ENCODE peak calls at places on chromosomes 1 and 21, in six cellular contexts. F is WERI-Rb-1; U is NB4; Z is RWPE2; H is naive thymus-derived CD4-positive, alpha-beta T cell; G is ovary. W is an unnamed sample.

GRCh38 chr1:6603424-6603850 is 768 bp upstream of the KLHL21 start:
- DNase-seq in F (no peak), U (peak), Z (no peak), H (peak), G (peak), W (peak)

GRCh38 chr1:2466270-2466665 is 9.8 kb upstream of the PLCH2 start:
- DNase-seq in F (no peak), U (no peak), Z (no peak), H (no peak), G (no peak), W (no peak)

GRCh38 chr1:179954494-179955317 is at the start of gene CEP350:
- DNase-seq in F (peak), U (peak), Z (peak), H (peak), G (peak), W (peak)

GRCh38 chr21:25330266-25330665 is 277.0 kb downstream of the MRPL39 start:
- DNase-seq in F (no peak), U (no peak), Z (no peak), H (no peak), G (no peak), W (peak)

GRCh38 chr1:194369060-194369459 is 1182.6 kb upstream of the B3GALT2 start:
- DNase-seq in F (no peak), U (no peak), Z (no peak), H (no peak), G (no peak), W (no peak)

GRCh38 chr1:109502368-109502851 is 7.1 kb downstream of the AMIGO1 start:
- DNase-seq in F (no peak), U (no peak), Z (no peak), H (peak), G (no peak), W (no peak)

GRCh38 chr1:108913105-108913948 is 36.5 kb downstream of the GPSM2 start:
- DNase-seq in F (no peak), U (no peak), Z (no peak), H (no peak), G (no peak), W (no peak)

GRCh38 chr1:202967684-202968281 is 726 bp upstream of the CYB5R1 start:
- DNase-seq in F (no peak), U (peak), Z (no peak), H (peak), G (no peak), W (peak)

GRCh38 chr21:38289697-38290096 is 32.9 kb downstream of the KCNJ15 start:
- DNase-seq in F (no peak), U (peak), Z (peak), H (no peak), G (no peak), W (peak)

GRCh38 chr1:88276158-88276557 is 407.9 kb upstream of the PKN2 start:
- DNase-seq in F (no peak), U (no peak), Z (no peak), H (no peak), G (no peak), W (peak)

GRCh38 chr1:23600283-23600682 is 41.0 kb upstream of the ID3 start:
- DNase-seq in F (no peak), U (peak), Z (no peak), H (no peak), G (no peak), W (no peak)

GRCh38 chr1:112708002-112708448 is 1.1 kb upstream of the RHOC start:
- DNase-seq in F (no peak), U (no peak), Z (no peak), H (no peak), G (no peak), W (no peak)

GRCh38 chr1:112704908-112705627 is 1.9 kb downstream of the RHOC start:
- DNase-seq in F (peak), U (peak), Z (peak), H (peak), G (peak), W (peak)

GRCh38 chr1:112708489-112708888 is 1.6 kb upstream of the RHOC start:
- DNase-seq in F (no peak), U (no peak), Z (no peak), H (no peak), G (no peak), W (no peak)

GRCh38 chr1:112707217-112708001 is 482 bp upstream of the RHOC start:
- DNase-seq in F (peak), U (peak), Z (peak), H (peak), G (peak), W (peak)

GRCh38 chr1:112706505-112707216 is at the start of gene RHOC:
- DNase-seq in F (peak), U (peak), Z (no peak), H (no peak), G (peak), W (peak)
- H3K4me3 ChIP-seq in F (peak), U (peak), Z (peak), H (peak), G (peak), W (peak)

GRCh38 chr1:51234721-51235425 is 1.2 kb upstream of the RNF11 start:
- DNase-seq in F (peak), U (peak), Z (no peak), H (peak), G (peak), W (peak)
- H3K4me3 ChIP-seq in F (peak), U (no peak), Z (no peak), H (peak), G (no peak), W (no peak)

DNA sequence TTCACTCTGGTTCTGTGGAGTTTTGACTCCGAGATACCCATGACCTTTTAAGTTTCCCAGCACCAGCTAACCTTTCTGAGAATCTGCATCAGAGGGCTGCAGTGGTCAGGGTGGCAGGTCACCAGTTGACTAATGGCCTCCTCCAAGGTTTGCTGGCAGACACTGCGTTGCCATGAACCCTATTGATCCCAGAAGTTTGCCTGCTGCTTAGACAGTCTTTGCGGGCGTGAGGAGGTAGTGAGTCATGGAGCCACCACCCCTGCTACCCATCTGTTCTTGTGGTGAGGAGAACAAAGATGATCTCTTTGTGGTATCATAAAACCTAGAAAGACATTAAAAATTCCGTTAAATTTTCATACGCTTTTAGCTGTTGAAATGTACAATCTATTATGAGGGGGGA is 180.4 kb downstream of the FGGY start:
- DNase-seq in F (no peak), U (peak), Z (no peak), H (no peak), G (no peak), W (peak)
- H3K4me3 ChIP-seq in F (no peak), U (no peak), Z (no peak), H (no peak), G (no peak), W (no peak)

DNA sequence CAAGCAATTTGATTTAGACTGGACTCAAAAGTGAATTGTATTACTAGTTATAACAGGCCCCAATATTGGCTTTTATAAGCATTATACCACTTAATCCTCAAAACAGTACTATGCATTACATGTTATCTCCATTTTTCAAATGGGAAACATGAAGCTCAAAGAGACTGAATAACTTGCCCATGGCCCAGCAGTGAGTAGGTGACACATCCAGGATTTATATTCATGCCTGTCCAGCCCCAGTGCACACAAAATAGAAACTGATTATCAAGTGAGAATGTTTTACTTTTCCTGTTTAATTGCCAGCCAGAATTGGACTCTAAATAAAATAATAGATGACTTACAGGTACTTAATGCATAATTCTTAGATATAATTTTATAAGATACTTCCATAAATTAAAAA is 82.9 kb downstream of the NIBAN1 start:
- DNase-seq in F (no peak), U (no peak), Z (no peak), H (no peak), G (no peak), W (no peak)
- H3K4me3 ChIP-seq in F (no peak), U (no peak), Z (no peak), H (peak), G (no peak), W (no peak)

GRCh38 chr1:199753513-199753912 is 274.0 kb upstream of the NR5A2 start:
- DNase-seq in F (no peak), U (no peak), Z (no peak), H (no peak), G (no peak), W (no peak)

GRCh38 chr1:199762567-199762966 is 264.9 kb upstream of the NR5A2 start:
- DNase-seq in F (no peak), U (no peak), Z (no peak), H (no peak), G (no peak), W (no peak)

GRCh38 chr1:199758626-199759255 is 268.8 kb upstream of the NR5A2 start:
- DNase-seq in F (no peak), U (no peak), Z (no peak), H (no peak), G (no peak), W (peak)

DNA sequence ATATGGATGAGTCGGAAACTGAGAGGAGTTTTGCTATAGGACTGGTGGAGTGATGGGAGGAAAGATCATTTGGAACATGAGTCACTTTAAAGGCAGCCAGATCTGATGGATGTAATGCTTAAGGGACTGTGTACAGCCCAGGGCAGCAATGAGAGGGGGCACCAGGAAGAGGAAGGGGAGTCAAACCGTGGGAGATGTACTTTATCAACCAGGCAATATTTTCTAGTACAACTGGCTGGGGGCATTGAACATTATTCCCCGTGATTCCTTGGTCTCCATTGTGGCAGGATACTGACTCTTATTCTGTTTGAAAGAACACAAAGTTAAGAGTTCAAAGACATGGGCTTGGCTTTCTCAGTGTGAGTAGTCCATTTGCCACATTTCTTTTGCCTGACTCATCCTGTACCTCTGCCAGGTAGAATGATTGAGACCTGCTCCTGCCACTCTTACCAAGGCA is 268.2 kb upstream of the NR5A2 start:
- DNase-seq in F (no peak), U (no peak), Z (no peak), H (no peak), G (no peak), W (peak)
- H3K4me3 ChIP-seq in F (no peak), U (no peak), Z (no peak), H (no peak), G (no peak), W (no peak)

GRCh38 chr1:234476172-234476571 is 2.8 kb downstream of the TARBP1 start:
- DNase-seq in F (no peak), U (peak), Z (no peak), H (no peak), G (no peak), W (no peak)
- H3K4me3 ChIP-seq in F (no peak), U (peak), Z (no peak), H (peak), G (no peak), W (no peak)

GRCh38 chr1:114668784-114669561 is 876 bp downstream of the DENND2C start:
- DNase-seq in F (no peak), U (peak), Z (no peak), H (no peak), G (no peak), W (peak)
- H3K4me3 ChIP-seq in F (peak), U (peak), Z (peak), H (peak), G (peak), W (peak)

W was measured in GM23248.